ENCODE peak calls at places on chromosome 2, in six cellular contexts. One of them, this sample, is unnamed.
A peak's percentile ranks its signal among the peaks of the same experiment; 100 is the strongest.

GRCh38 chr2:239359194-239359912 is 41.5 kb downstream of the HDAC4 start:
- DNase-seq in K562: no peak
- DNase-seq in A549: no peak
- DNase-seq in HepG2: no peak
- DNase-seq in endothelial cell of umbilical vein: no peak
- DNase-seq in GM12878: no peak
- DNase-seq in this sample: no peak

GRCh38 chr2:78654941-78655340 is 370.6 kb upstream of the REG3G start:
- DNase-seq in K562: no peak
- DNase-seq in A549: no peak
- DNase-seq in HepG2: no peak
- DNase-seq in endothelial cell of umbilical vein: no peak
- DNase-seq in GM12878: no peak
- DNase-seq in this sample: no peak

GRCh38 chr2:164657129-164657528 is 35.8 kb upstream of the GRB14 start:
- DNase-seq in K562: no peak
- DNase-seq in A549: peak; percentile 12
- DNase-seq in HepG2: no peak
- DNase-seq in endothelial cell of umbilical vein: no peak
- DNase-seq in GM12878: no peak
- DNase-seq in this sample: no peak

GRCh38 chr2:44549099-44549471 is 187.3 kb downstream of the CAMKMT start:
- DNase-seq in K562: no peak
- DNase-seq in A549: peak; percentile 41
- DNase-seq in HepG2: no peak
- DNase-seq in endothelial cell of umbilical vein: peak; percentile 58
- DNase-seq in GM12878: no peak
- DNase-seq in this sample: no peak

GRCh38 chr2:191927991-191928390 is 81.1 kb upstream of the CAVIN2 start:
- DNase-seq in K562: no peak
- DNase-seq in A549: no peak
- DNase-seq in HepG2: no peak
- DNase-seq in endothelial cell of umbilical vein: peak; percentile 84
- DNase-seq in GM12878: no peak
- DNase-seq in this sample: peak; percentile 6

GRCh38 chr2:196153480-196153879 is 17.9 kb downstream of the STK17B start:
- DNase-seq in K562: no peak
- DNase-seq in A549: no peak
- DNase-seq in HepG2: no peak
- DNase-seq in endothelial cell of umbilical vein: no peak
- DNase-seq in GM12878: no peak
- DNase-seq in this sample: no peak

GRCh38 chr2:131008967-131009366 is 84.3 kb downstream of the FAM168B start:
- DNase-seq in K562: no peak
- DNase-seq in A549: no peak
- DNase-seq in HepG2: no peak
- DNase-seq in endothelial cell of umbilical vein: no peak
- DNase-seq in GM12878: no peak
- DNase-seq in this sample: no peak

GRCh38 chr2:197391220-197391717 is 43.6 kb downstream of the SF3B1 start:
- DNase-seq in K562: no peak
- DNase-seq in A549: no peak
- DNase-seq in HepG2: no peak
- DNase-seq in endothelial cell of umbilical vein: no peak
- DNase-seq in GM12878: no peak
- DNase-seq in this sample: no peak

GRCh38 chr2:231687133-231687852 is 21.0 kb upstream of the PTMA start:
- DNase-seq in K562: peak; percentile 84
- DNase-seq in A549: peak; percentile 80
- DNase-seq in HepG2: peak; percentile 81
- DNase-seq in endothelial cell of umbilical vein: peak; percentile 54
- DNase-seq in GM12878: no peak
- DNase-seq in this sample: peak; percentile 95

GRCh38 chr2:14492920-14493503 is 139.5 kb upstream of the LRATD1 start:
- DNase-seq in K562: no peak
- DNase-seq in A549: no peak
- DNase-seq in HepG2: no peak
- DNase-seq in endothelial cell of umbilical vein: peak; percentile 2
- DNase-seq in GM12878: no peak
- DNase-seq in this sample: no peak

GRCh38 chr2:17309186-17309585 is 209.1 kb downstream of the RAD51AP2 start:
- DNase-seq in K562: no peak
- DNase-seq in A549: no peak
- DNase-seq in HepG2: no peak
- DNase-seq in endothelial cell of umbilical vein: no peak
- DNase-seq in GM12878: no peak
- DNase-seq in this sample: no peak

GRCh38 chr2:170434900-170435640 is 257.1 kb downstream of the MYO3B start:
- DNase-seq in K562: no peak
- DNase-seq in A549: no peak
- DNase-seq in HepG2: peak; percentile 16
- DNase-seq in endothelial cell of umbilical vein: no peak
- DNase-seq in GM12878: peak; percentile 51
- DNase-seq in this sample: no peak

GRCh38 chr2:196259507-196260481 is 88.4 kb upstream of the STK17B start:
- DNase-seq in K562: peak; percentile 23
- DNase-seq in A549: peak; percentile 77
- DNase-seq in HepG2: peak; percentile 69
- DNase-seq in endothelial cell of umbilical vein: peak; percentile 76
- DNase-seq in GM12878: no peak
- DNase-seq in this sample: no peak

GRCh38 chr2:7539077-7539476 is 621.9 kb downstream of the RNF144A start:
- DNase-seq in K562: no peak
- DNase-seq in A549: no peak
- DNase-seq in HepG2: no peak
- DNase-seq in endothelial cell of umbilical vein: no peak
- DNase-seq in GM12878: no peak
- DNase-seq in this sample: no peak

GRCh38 chr2:173150087-173150486 is 74.4 kb downstream of the MAP3K20 start:
- DNase-seq in K562: no peak
- DNase-seq in A549: no peak
- DNase-seq in HepG2: no peak
- DNase-seq in endothelial cell of umbilical vein: no peak
- DNase-seq in GM12878: no peak
- DNase-seq in this sample: no peak

GRCh38 chr2:129469881-129470280 is 509.6 kb upstream of the RAB6C start:
- DNase-seq in K562: no peak
- DNase-seq in A549: no peak
- DNase-seq in HepG2: no peak
- DNase-seq in endothelial cell of umbilical vein: no peak
- DNase-seq in GM12878: no peak
- DNase-seq in this sample: no peak

GRCh38 chr2:137467246-137467862 is 496.9 kb upstream of the HNMT start:
- DNase-seq in K562: peak; percentile 14
- DNase-seq in A549: peak; percentile 29
- DNase-seq in HepG2: peak; percentile 23
- DNase-seq in endothelial cell of umbilical vein: peak; percentile 3
- DNase-seq in GM12878: peak; percentile 1
- DNase-seq in this sample: peak; percentile 49

GRCh38 chr2:63880603-63881002 is 38.9 kb downstream of the UGP2 start:
- DNase-seq in K562: no peak
- DNase-seq in A549: no peak
- DNase-seq in HepG2: no peak
- DNase-seq in endothelial cell of umbilical vein: no peak
- DNase-seq in GM12878: no peak
- DNase-seq in this sample: no peak

GRCh38 chr2:235444101-235444597 is 49.7 kb upstream of the AGAP1 start:
- DNase-seq in K562: no peak
- DNase-seq in A549: peak; percentile 38
- DNase-seq in HepG2: peak; percentile 36
- DNase-seq in endothelial cell of umbilical vein: no peak
- DNase-seq in GM12878: no peak
- DNase-seq in this sample: no peak

GRCh38 chr2:152005612-152006011 is 93.2 kb downstream of the CACNB4 start:
- DNase-seq in K562: no peak
- DNase-seq in A549: no peak
- DNase-seq in HepG2: no peak
- DNase-seq in endothelial cell of umbilical vein: no peak
- DNase-seq in GM12878: no peak
- DNase-seq in this sample: peak; percentile 65

GRCh38 chr2:224645722-224646121 is 60.6 kb upstream of the CUL3 start:
- DNase-seq in K562: no peak
- DNase-seq in A549: no peak
- DNase-seq in HepG2: no peak
- DNase-seq in endothelial cell of umbilical vein: no peak
- DNase-seq in GM12878: no peak
- DNase-seq in this sample: no peak

GRCh38 chr2:44772670-44773378 is 168.7 kb upstream of the SIX3 start:
- DNase-seq in K562: no peak
- DNase-seq in A549: no peak
- DNase-seq in HepG2: no peak
- DNase-seq in endothelial cell of umbilical vein: no peak
- DNase-seq in GM12878: no peak
- DNase-seq in this sample: no peak

GRCh38 chr2:20728114-20728758 is 61.3 kb downstream of the GDF7 start:
- DNase-seq in K562: no peak
- DNase-seq in A549: no peak
- DNase-seq in HepG2: peak; percentile 91
- DNase-seq in endothelial cell of umbilical vein: peak; percentile 92
- DNase-seq in GM12878: no peak
- DNase-seq in this sample: no peak

GRCh38 chr2:65053199-65053598 is 3.0 kb upstream of the CEP68 start:
- DNase-seq in K562: no peak
- DNase-seq in A549: no peak
- DNase-seq in HepG2: no peak
- DNase-seq in endothelial cell of umbilical vein: no peak
- DNase-seq in GM12878: peak; percentile 91
- DNase-seq in this sample: peak; percentile 73

DNA sequence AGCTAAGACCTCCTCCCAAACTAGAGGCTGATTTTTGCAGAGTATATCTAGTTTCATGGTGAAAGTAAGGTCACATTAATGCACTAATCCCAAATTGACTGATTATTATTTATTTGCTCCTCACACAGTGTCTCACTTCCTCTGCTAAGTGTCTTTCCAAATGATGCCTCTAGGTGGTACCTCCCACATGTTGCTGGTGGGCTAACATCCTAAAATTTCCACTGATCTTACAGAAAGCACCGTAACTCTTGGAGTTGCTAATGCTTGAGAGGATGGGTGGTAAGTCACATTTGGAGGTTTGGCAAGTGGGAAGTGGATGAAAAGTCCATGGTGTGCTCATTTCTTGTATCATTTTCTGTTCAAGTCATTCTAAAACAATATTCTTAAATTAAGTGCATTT is 428.7 kb upstream of the GYPC start:
- DNase-seq in K562: peak; percentile 12
- DNase-seq in A549: peak; percentile 2
- DNase-seq in HepG2: no peak
- DNase-seq in endothelial cell of umbilical vein: no peak
- DNase-seq in GM12878: no peak
- DNase-seq in this sample: peak; percentile 31
- H3K4me3 ChIP-seq in K562: no peak overlapping the region
- H3K4me3 ChIP-seq in A549: no peak overlapping the region
- H3K4me3 ChIP-seq in HepG2: no peak overlapping the region
- H3K4me3 ChIP-seq in endothelial cell of umbilical vein: no peak overlapping the region
- H3K4me3 ChIP-seq in GM12878: no peak overlapping the region
- H3K4me3 ChIP-seq in this sample: no peak overlapping the region

GRCh38 chr2:97747285-97747684 is 33.9 kb downstream of the ZAP70 start:
- DNase-seq in K562: no peak
- DNase-seq in A549: no peak
- DNase-seq in HepG2: no peak
- DNase-seq in endothelial cell of umbilical vein: no peak
- DNase-seq in GM12878: no peak
- DNase-seq in this sample: peak; percentile 19

GRCh38 chr2:97747716-97748115 is 34.3 kb downstream of the ZAP70 start:
- DNase-seq in K562: no peak
- DNase-seq in A549: no peak
- DNase-seq in HepG2: no peak
- DNase-seq in endothelial cell of umbilical vein: no peak
- DNase-seq in GM12878: no peak
- DNase-seq in this sample: no peak

GRCh38 chr2:97750017-97750416 is 36.6 kb downstream of the ZAP70 start:
- DNase-seq in K562: no peak
- DNase-seq in A549: no peak
- DNase-seq in HepG2: no peak
- DNase-seq in endothelial cell of umbilical vein: no peak
- DNase-seq in GM12878: no peak
- DNase-seq in this sample: no peak

GRCh38 chr2:97749611-97750010 is 36.2 kb downstream of the ZAP70 start:
- DNase-seq in K562: no peak
- DNase-seq in A549: no peak
- DNase-seq in HepG2: no peak
- DNase-seq in endothelial cell of umbilical vein: no peak
- DNase-seq in GM12878: no peak
- DNase-seq in this sample: no peak

DNA sequence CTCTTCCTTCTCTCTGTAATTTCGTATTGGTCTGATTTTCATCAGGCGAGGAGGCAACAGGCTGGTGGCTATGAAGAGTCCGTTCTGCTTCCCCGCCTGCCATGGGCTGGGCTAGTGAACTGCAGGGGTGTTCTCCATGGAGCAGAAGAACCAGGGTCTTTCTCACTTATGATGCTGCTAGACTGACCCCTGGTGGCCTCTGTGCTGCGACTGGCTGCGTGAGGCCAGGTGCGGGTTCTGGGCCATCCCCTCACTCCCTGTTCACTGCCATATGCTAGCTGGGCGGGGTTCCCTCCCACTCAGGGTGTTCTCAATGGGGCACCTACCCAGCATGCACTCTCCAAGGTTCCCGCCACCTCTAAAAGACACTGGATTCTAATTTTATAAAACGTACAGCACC is 35.0 kb downstream of the ZAP70 start:
- DNase-seq in K562: peak; percentile 75
- DNase-seq in A549: peak; percentile 51
- DNase-seq in HepG2: peak; percentile 67
- DNase-seq in endothelial cell of umbilical vein: no peak
- DNase-seq in GM12878: no peak
- DNase-seq in this sample: peak; percentile 95
- TF ChIP-seq MYC in K562: no peak
- TF ChIP-seq MYC in A549: no peak
- TF ChIP-seq MYC in HepG2: no peak
- TF ChIP-seq MYC in endothelial cell of umbilical vein: no peak
- TF ChIP-seq MYC in GM12878: no peak
- TF ChIP-seq MYC in this sample: peak; percentile 70

GRCh38 chr2:120176526-120176925 is 46.7 kb downstream of the TMEM185B start:
- DNase-seq in K562: no peak
- DNase-seq in A549: no peak
- DNase-seq in HepG2: no peak
- DNase-seq in endothelial cell of umbilical vein: no peak
- DNase-seq in GM12878: no peak
- DNase-seq in this sample: no peak
- H3K4me3 ChIP-seq in K562: no peak overlapping the region
- H3K4me3 ChIP-seq in A549: no peak overlapping the region
- H3K4me3 ChIP-seq in HepG2: no peak overlapping the region
- H3K4me3 ChIP-seq in endothelial cell of umbilical vein: no peak overlapping the region
- H3K4me3 ChIP-seq in GM12878: peak overlapping the region; percentile 36
- H3K4me3 ChIP-seq in this sample: peak overlapping the region; percentile 68

DNA sequence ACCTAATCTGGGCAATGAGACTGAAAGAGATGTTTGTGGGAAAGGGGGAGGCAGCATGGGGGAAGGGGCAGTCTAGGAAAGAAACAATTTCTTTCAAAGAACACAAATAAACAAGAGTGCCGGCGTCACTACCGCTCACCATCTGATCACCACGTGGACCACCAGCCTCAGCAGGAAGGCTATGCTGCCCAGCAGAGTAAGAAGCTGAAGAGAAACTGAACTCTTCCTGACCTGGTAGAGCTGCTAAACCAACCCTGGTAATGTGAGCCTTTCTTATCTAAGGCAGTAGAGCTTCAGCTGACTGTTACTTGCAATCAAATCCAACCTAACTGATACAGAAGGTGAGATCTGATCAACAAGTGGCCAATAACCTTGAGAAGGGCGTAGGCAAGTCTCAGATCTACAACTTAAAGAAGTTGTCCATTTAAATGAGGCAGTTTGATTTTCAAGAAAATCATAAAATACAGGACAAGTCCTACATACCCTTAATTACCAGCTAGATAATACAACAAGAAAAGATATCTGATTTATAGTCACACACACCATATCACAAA is 44.2 kb upstream of the SPTBN1 start:
- DNase-seq in K562: no peak
- DNase-seq in A549: no peak
- DNase-seq in HepG2: no peak
- DNase-seq in endothelial cell of umbilical vein: no peak
- DNase-seq in GM12878: no peak
- DNase-seq in this sample: no peak
- TF ChIP-seq MYC in K562: no peak
- TF ChIP-seq MYC in A549: no peak
- TF ChIP-seq MYC in HepG2: no peak
- TF ChIP-seq MYC in endothelial cell of umbilical vein: no peak
- TF ChIP-seq MYC in GM12878: no peak
- TF ChIP-seq MYC in this sample: no peak